ENCODE peak calls at places on chromosome 15, in four cellular contexts. One of them, this sample, is unnamed.

GRCh38 chr15:77461486-77461885 is 40.8 kb downstream of the HMG20A start:
- DNase-seq in WTC11: no peak
- DNase-seq in upper lobe of right lung: no peak
- DNase-seq in AG09319: no peak
- DNase-seq in this sample: no peak

GRCh38 chr15:73818308-73818985 is 54.9 kb upstream of the TBC1D21 start:
- DNase-seq in WTC11: no peak
- DNase-seq in upper lobe of right lung: no peak
- DNase-seq in AG09319: no peak
- DNase-seq in this sample: no peak

GRCh38 chr15:74794248-74794969 is 12.5 kb downstream of the CSK start:
- DNase-seq in WTC11: no peak
- DNase-seq in upper lobe of right lung: no peak
- DNase-seq in AG09319: no peak
- DNase-seq in this sample: no peak

GRCh38 chr15:78536134-78536533 is 4.1 kb upstream of the PSMA4 start:
- DNase-seq in WTC11: no peak
- DNase-seq in upper lobe of right lung: no peak
- DNase-seq in AG09319: no peak
- DNase-seq in this sample: no peak

GRCh38 chr15:66774001-66774814 is 72.2 kb downstream of the SMAD6 start:
- DNase-seq in WTC11: peak
- DNase-seq in upper lobe of right lung: peak
- DNase-seq in AG09319: no peak
- DNase-seq in this sample: no peak

GRCh38 chr15:85482896-85483295 is 102.5 kb downstream of the AKAP13 start:
- DNase-seq in WTC11: no peak
- DNase-seq in upper lobe of right lung: no peak
- DNase-seq in AG09319: peak
- DNase-seq in this sample: peak

GRCh38 chr15:63900306-63900705 is 66.6 kb upstream of the HERC1 start:
- DNase-seq in WTC11: no peak
- DNase-seq in upper lobe of right lung: no peak
- DNase-seq in AG09319: no peak
- DNase-seq in this sample: no peak

GRCh38 chr15:59885832-59886231 is 118.3 kb upstream of the FOXB1 start:
- DNase-seq in WTC11: no peak
- DNase-seq in upper lobe of right lung: no peak
- DNase-seq in AG09319: no peak
- DNase-seq in this sample: no peak

GRCh38 chr15:36644156-36644896 is 64.9 kb downstream of the CDIN1 start:
- DNase-seq in WTC11: no peak
- DNase-seq in upper lobe of right lung: no peak
- DNase-seq in AG09319: no peak
- DNase-seq in this sample: no peak

GRCh38 chr15:65418596-65418995 is 4.2 kb downstream of the IGDCC4 start:
- DNase-seq in WTC11: no peak
- DNase-seq in upper lobe of right lung: peak
- DNase-seq in AG09319: no peak
- DNase-seq in this sample: no peak

GRCh38 chr15:25790003-25790660 is 73.0 kb downstream of the ATP10A start:
- DNase-seq in WTC11: no peak
- DNase-seq in upper lobe of right lung: peak
- DNase-seq in AG09319: peak
- DNase-seq in this sample: peak

GRCh38 chr15:88493811-88494210 is 26.3 kb downstream of the MRPS11 start:
- DNase-seq in WTC11: no peak
- DNase-seq in upper lobe of right lung: no peak
- DNase-seq in AG09319: no peak
- DNase-seq in this sample: no peak

GRCh38 chr15:73368301-73369072 is at the start of gene HCN4:
- DNase-seq in WTC11: peak
- DNase-seq in upper lobe of right lung: no peak
- DNase-seq in AG09319: no peak
- DNase-seq in this sample: no peak

GRCh38 chr15:41417812-41418211 is 917 bp downstream of the RTF1 start:
- DNase-seq in WTC11: no peak
- DNase-seq in upper lobe of right lung: no peak
- DNase-seq in AG09319: no peak
- DNase-seq in this sample: no peak

GRCh38 chr15:73630796-73631471 is 2.3 kb downstream of the NPTN start:
- DNase-seq in WTC11: no peak
- DNase-seq in upper lobe of right lung: no peak
- DNase-seq in AG09319: no peak
- DNase-seq in this sample: no peak

GRCh38 chr15:57698243-57698642 is 8.3 kb upstream of the POLR2M start:
- DNase-seq in WTC11: no peak
- DNase-seq in upper lobe of right lung: no peak
- DNase-seq in AG09319: no peak
- DNase-seq in this sample: no peak

GRCh38 chr15:71806452-71806931 is 3.9 kb upstream of the NR2E3 start:
- DNase-seq in WTC11: no peak
- DNase-seq in upper lobe of right lung: no peak
- DNase-seq in AG09319: no peak
- DNase-seq in this sample: no peak

DNA sequence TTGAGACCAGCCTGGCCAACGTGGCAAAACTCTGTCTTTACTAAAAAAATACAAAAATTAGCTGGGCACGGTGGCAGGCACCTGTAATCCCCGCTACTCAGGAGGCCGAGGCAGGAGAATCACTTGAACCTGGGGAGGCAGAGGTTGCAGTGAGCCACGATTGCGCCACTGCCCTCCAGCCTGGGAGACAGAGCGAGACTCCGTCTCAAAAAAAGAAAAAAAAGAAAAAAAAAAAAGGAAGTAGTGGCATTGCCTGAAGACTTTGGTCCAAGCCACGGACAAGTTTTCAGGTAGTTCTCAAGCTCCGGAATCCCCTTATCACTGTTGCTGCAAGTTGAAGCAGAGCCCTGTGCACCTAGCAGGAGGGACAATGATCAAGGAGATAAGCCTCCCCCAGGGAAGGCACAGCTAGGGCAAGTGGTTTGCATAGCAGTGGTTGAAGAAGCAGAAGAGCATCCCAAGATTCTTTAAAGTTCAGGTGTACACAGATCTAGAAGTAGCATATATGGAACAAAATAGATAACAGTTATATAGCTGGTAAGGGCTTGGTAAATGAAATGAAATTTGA is 97.6 kb downstream of the MEX3B start:
- DNase-seq in WTC11: no peak
- DNase-seq in upper lobe of right lung: no peak
- DNase-seq in AG09319: no peak
- DNase-seq in this sample: no peak
- TF ChIP-seq CTCF in WTC11: no peak
- TF ChIP-seq CTCF in upper lobe of right lung: no peak
- TF ChIP-seq CTCF in AG09319: no peak
- TF ChIP-seq CTCF in this sample: no peak

DNA sequence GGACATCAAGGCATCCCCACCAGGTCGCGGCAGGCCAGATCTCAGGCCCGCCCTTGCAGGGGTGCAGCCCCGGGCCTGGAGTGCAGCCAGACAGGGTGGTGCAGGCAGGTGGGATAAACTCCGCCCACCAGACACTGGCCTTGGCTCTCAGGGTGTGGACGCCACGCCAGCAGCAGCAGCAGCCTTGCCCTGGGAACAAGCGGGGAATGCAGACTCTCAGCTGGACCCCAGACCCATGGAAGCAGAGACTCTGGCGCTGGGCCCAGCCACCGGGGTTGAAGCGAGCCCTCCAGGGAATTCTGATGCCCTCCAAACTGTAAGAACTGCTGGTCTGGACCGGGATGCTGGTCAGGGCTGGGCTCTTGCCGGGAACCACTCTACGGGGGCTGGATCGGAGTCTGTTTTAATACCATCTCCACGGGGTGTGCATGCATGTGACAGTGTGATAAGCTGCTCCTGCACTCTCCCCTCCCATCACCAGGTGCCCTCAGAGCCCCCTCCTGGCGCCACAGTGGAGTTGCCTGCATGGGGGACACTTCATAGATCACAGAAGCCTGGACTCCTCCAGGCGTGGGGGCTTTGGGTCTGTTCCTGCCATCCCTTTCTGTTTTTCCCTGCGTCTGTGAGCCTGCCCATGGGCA is 142.7 kb downstream of the NSMCE3 start:
- DNase-seq in WTC11: peak
- DNase-seq in upper lobe of right lung: no peak
- DNase-seq in AG09319: no peak
- DNase-seq in this sample: no peak
- TF ChIP-seq CTCF in WTC11: no peak
- TF ChIP-seq CTCF in upper lobe of right lung: no peak
- TF ChIP-seq CTCF in AG09319: no peak
- TF ChIP-seq CTCF in this sample: no peak

DNA sequence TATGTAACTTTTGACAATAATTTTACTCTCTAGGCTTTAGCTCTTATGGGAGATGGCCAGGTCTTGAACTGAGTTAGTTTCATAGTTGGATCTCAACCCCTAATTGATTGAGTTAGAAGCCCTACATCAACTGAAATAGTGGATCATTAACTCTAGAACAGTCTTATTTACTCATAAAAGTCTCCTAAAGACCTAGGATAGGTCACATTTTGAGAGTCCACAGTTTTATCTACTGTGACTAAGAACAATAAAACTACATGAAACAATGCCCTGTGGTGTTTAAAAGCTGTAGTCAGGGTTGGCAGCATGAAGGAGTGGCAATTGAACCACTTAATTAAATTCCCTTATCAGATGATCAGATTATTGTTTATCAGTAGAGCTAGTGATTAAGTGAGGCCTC is 22.2 kb upstream of the IDH2 start:
- DNase-seq in WTC11: no peak
- DNase-seq in upper lobe of right lung: no peak
- DNase-seq in AG09319: no peak
- DNase-seq in this sample: no peak
- TF ChIP-seq CTCF in WTC11: no peak
- TF ChIP-seq CTCF in upper lobe of right lung: no peak
- TF ChIP-seq CTCF in AG09319: no peak
- TF ChIP-seq CTCF in this sample: no peak

GRCh38 chr15:61624950-61625349 is 395.8 kb upstream of the RORA start:
- DNase-seq in WTC11: no peak
- DNase-seq in upper lobe of right lung: no peak
- DNase-seq in AG09319: no peak
- DNase-seq in this sample: no peak

GRCh38 chr15:61623746-61624145 is 394.6 kb upstream of the RORA start:
- DNase-seq in WTC11: no peak
- DNase-seq in upper lobe of right lung: no peak
- DNase-seq in AG09319: no peak
- DNase-seq in this sample: no peak

GRCh38 chr15:61621865-61622264 is 392.8 kb upstream of the RORA start:
- DNase-seq in WTC11: no peak
- DNase-seq in upper lobe of right lung: no peak
- DNase-seq in AG09319: no peak
- DNase-seq in this sample: no peak

DNA sequence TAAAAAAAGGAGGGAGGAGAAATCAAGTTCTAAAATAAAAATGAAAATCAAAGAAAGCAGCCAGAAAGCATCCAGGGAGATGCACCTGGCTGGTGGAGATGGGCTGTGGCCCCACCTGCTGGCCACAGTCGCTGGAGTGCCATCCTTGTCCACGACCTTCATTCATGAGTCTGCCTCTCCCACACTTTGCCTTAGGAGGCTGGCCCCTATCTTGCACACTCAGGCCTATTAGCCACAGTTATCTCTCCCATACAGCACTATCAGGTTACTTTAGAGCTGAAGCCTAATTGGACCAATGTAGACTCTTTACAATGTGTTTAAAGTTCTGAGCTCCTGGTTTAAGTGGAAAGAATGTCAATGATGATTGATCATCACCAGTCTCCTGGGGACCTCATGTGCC is 392.0 kb upstream of the RORA start:
- DNase-seq in WTC11: peak
- DNase-seq in upper lobe of right lung: no peak
- DNase-seq in AG09319: no peak
- DNase-seq in this sample: no peak
- TF ChIP-seq CTCF in WTC11: peak
- TF ChIP-seq CTCF in upper lobe of right lung: peak
- TF ChIP-seq CTCF in AG09319: peak
- TF ChIP-seq CTCF in this sample: peak

DNA sequence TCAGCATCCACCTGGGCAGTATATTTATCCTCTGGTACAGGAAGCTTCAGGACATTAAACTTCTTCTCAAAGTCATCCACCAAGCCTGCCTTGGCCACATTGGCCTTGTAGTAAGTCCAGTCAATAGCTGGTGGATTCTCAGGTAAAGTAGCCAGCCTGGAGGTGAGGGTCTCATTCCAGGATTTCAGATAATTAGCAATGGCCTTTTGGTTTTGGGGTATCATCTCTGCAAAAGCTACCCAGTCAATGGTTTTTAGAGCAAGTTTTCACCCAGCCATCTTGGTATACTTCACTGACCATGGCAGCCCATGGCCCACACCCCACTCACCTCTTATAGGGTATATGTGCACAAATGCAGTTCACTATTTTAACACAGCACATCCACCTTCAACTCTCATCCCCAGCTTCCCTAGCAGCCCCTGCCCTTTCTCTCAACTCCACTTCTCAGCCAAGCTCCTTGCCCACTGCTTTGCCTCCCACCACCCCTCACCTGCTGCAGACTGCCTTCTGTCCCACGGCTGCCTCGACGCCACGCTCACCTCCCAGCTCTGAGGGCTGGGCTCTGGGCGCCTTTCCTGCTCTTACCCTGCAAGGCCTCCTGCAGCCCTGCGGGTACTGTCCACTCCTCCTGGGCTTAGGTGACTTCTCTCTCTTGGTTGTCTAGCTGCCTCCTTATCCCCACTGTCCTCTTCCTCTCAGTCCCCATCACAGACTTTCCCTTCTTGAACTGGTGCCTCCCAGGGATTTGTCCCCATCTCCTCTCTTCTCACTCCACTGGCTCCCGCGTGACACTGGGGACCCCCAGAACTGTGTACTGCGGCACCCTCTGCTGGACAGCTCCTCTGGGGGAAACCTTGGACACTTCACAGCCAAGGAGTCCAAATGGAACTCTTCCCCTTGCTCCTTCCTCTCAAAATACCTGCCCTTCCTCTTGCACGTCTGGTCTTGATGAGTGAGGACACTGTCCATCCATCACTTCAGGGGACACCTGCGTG is 1.7 kb upstream of the TGM5 start:
- DNase-seq in WTC11: peak
- DNase-seq in upper lobe of right lung: no peak
- DNase-seq in AG09319: no peak
- DNase-seq in this sample: no peak
- TF ChIP-seq CTCF in WTC11: no peak
- TF ChIP-seq CTCF in upper lobe of right lung: peak
- TF ChIP-seq CTCF in AG09319: peak
- TF ChIP-seq CTCF in this sample: peak

DNA sequence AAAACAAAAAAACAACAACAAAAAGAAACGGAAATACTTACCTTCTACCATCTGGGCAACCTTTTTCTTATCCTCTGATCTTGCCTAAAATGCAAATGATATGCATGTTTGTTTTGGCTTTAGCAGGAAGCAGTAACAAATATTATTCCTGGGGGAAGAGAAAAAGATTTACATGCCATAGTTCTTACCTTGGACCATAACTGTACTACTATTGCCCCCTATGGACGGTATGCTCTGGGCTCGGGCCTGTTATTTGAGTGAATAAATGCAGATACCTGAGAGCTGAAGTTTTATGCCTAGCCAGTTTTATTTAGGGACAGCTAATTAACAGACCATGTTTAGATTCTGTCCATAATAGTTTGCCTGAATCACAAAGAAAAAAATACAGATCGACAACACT is 12.6 kb upstream of the STARD5 start:
- DNase-seq in WTC11: no peak
- DNase-seq in upper lobe of right lung: no peak
- DNase-seq in AG09319: no peak
- DNase-seq in this sample: no peak
- TF ChIP-seq CTCF in WTC11: no peak
- TF ChIP-seq CTCF in upper lobe of right lung: peak
- TF ChIP-seq CTCF in AG09319: peak
- TF ChIP-seq CTCF in this sample: peak